ENCODE peak calls at places on chromosomes 4 and X, in five cellular contexts. W is IMR-90, F is H9, R is mesendoderm, S is trophoblast cell. M is an unnamed sample.

GRCh38 chrX:133543654-133544053 is 128.4 kb upstream of the GPC4 start:
- DNase-seq in W (no peak), F (no peak), R (no peak), S (peak; percentile 36), M (no peak)

GRCh38 chrX:72020788-72021187 is 110.1 kb downstream of the NHSL2 start:
- DNase-seq in W (no peak), F (no peak), R (no peak), S (no peak), M (no peak)

GRCh38 chr4:111959202-111959601 is 186.1 kb upstream of the FAM241A start:
- DNase-seq in W (peak; percentile 10), F (no peak), R (no peak), S (peak; percentile 40), M (peak; percentile 98)

GRCh38 chrX:147958316-147958715 is 22.8 kb upstream of the FMR1NB start:
- DNase-seq in W (peak; percentile 57), F (no peak), R (no peak), S (no peak), M (no peak)

GRCh38 chr4:113921089-113921842 is 58.2 kb downstream of the ARSJ start:
- DNase-seq in W (peak; percentile 67), F (no peak), R (no peak), S (no peak), M (peak; percentile 67)

GRCh38 chr4:15811703-15812325 is 33.7 kb downstream of the CD38 start:
- DNase-seq in W (no peak), F (no peak), R (peak; percentile 65), S (peak; percentile 41), M (no peak)

GRCh38 chr4:90572996-90573395 is 445.8 kb downstream of the CCSER1 start:
- DNase-seq in W (no peak), F (no peak), R (no peak), S (no peak), M (no peak)

GRCh38 chrX:16839852-16840460 is 30.2 kb downstream of the RBBP7 start:
- DNase-seq in W (peak; percentile 85), F (peak; percentile 54), R (peak; percentile 80), S (peak; percentile 47), M (peak; percentile 76)

GRCh38 chrX:109475174-109475891 is 6.6 kb downstream of the GUCY2F start:
- DNase-seq in W (peak; percentile 34), F (peak; percentile 92), R (peak; percentile 91), S (peak; percentile 26), M (peak; percentile 46)

GRCh38 chr4:13349096-13349495 is 135.0 kb downstream of the RAB28 start:
- DNase-seq in W (peak; percentile 6), F (no peak), R (no peak), S (no peak), M (peak; percentile 24)

GRCh38 chr4:143163618-143164017 is 21.1 kb upstream of the USP38 start:
- DNase-seq in W (no peak), F (no peak), R (no peak), S (no peak), M (no peak)

GRCh38 chr4:105967058-105967658 is 71.9 kb downstream of the NPNT start:
- DNase-seq in W (no peak), F (no peak), R (no peak), S (no peak), M (no peak)

GRCh38 chr4:170138580-170139194 is 48.9 kb upstream of the AADAT start:
- DNase-seq in W (peak; percentile 73), F (peak; percentile 81), R (peak; percentile 87), S (peak; percentile 83), M (peak; percentile 75)

GRCh38 chr4:86223472-86223871 is 136.4 kb downstream of the MAPK10 start:
- DNase-seq in W (peak; percentile 13), F (peak; percentile 82), R (peak; percentile 93), S (peak; percentile 5), M (peak; percentile 52)

GRCh38 chr4:5715357-5715756 is 4.4 kb downstream of the EVC start:
- DNase-seq in W (no peak), F (no peak), R (no peak), S (no peak), M (no peak)

GRCh38 chr4:6444587-6444986 is 27.8 kb downstream of the PPP2R2C start:
- DNase-seq in W (no peak), F (no peak), R (no peak), S (no peak), M (no peak)

GRCh38 chr4:63786181-63786580 is 623.1 kb downstream of the TECRL start:
- DNase-seq in W (no peak), F (no peak), R (no peak), S (no peak), M (no peak)

GRCh38 chrX:16033336-16033735 is 90.0 kb upstream of the GRPR start:
- DNase-seq in W (peak; percentile 69), F (no peak), R (peak; percentile 31), S (no peak), M (peak; percentile 9)

GRCh38 chr4:42519803-42520417 is 122.6 kb downstream of the SHISA3 start:
- DNase-seq in W (peak; percentile 48), F (no peak), R (peak; percentile 47), S (peak; percentile 37), M (peak; percentile 51)

GRCh38 chr4:148055844-148056243 is 324.0 kb downstream of the ARHGAP10 start:
- DNase-seq in W (no peak), F (no peak), R (no peak), S (no peak), M (no peak)

DNA sequence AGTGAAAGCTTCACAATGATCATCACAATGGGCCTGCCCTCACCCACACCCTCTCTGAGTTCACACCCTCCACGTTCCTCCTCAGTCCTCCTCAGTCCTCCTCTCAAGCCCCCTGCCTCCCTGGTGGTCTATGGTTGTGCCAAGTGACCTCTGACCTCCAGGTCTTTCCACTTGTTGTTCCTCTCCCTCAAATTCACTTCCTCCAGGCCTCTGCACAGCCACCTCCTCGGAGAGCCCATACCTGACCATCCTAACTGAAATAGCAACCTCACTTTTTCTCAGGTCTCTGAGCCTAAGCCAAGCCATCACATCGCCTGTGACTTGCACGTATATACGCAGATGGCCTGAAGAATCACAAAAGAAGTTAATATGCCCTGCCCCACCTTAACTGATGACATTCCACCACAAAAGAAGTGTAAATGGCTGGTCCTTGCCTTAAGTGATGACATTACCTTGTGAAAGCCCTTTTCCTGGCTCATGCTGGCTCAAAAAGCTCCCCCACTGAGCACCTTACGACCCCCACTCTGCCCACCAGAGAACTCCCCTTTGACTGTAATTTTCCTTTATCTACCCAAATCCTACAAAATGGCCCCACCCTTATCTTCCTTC is 293.4 kb upstream of the TENM3 start:
- DNase-seq in W (no peak), F (peak; percentile 85), R (peak; percentile 36), S (no peak), M (no peak)
- H3K4ac ChIP-seq in W (no peak overlapping the region), F (no peak overlapping the region), R (no peak overlapping the region), S (no peak overlapping the region), M (no peak overlapping the region)

GRCh38 chr4:1669270-1669669 is 14.8 kb downstream of the FAM53A start:
- DNase-seq in W (no peak), F (no peak), R (no peak), S (no peak), M (no peak)

GRCh38 chr4:1668488-1668840 is 15.6 kb downstream of the FAM53A start:
- DNase-seq in W (no peak), F (peak; percentile 28), R (no peak), S (no peak), M (no peak)

GRCh38 chr4:1667273-1667672 is 16.8 kb downstream of the FAM53A start:
- DNase-seq in W (no peak), F (no peak), R (no peak), S (no peak), M (no peak)

GRCh38 chr4:1669850-1670249 is 14.3 kb downstream of the FAM53A start:
- DNase-seq in W (no peak), F (no peak), R (no peak), S (no peak), M (no peak)

GRCh38 chr4:1670279-1670678 is 13.8 kb downstream of the FAM53A start:
- DNase-seq in W (no peak), F (no peak), R (no peak), S (no peak), M (no peak)
- H3K4ac ChIP-seq in W (no peak overlapping the region), F (no peak overlapping the region), R (no peak overlapping the region), S (no peak overlapping the region), M (no peak overlapping the region)

GRCh38 chrX:140274761-140275525 is 229.9 kb downstream of the SOX3 start:
- DNase-seq in W (peak; percentile 49), F (peak; percentile 34), R (peak; percentile 84), S (no peak), M (peak; percentile 18)

GRCh38 chrX:140273921-140274320 is 230.9 kb downstream of the SOX3 start:
- DNase-seq in W (no peak), F (no peak), R (no peak), S (no peak), M (no peak)
- H3K4ac ChIP-seq in W (no peak overlapping the region), F (no peak overlapping the region), R (no peak overlapping the region), S (no peak overlapping the region), M (no peak overlapping the region)

GRCh38 chr4:177740563-177740962 is 298.3 kb upstream of the AGA start:
- DNase-seq in W (peak; percentile 5), F (no peak), R (no peak), S (no peak), M (no peak)
- H3K4ac ChIP-seq in W (no peak overlapping the region), F (no peak overlapping the region), R (no peak overlapping the region), S (no peak overlapping the region), M (no peak overlapping the region)

DNA sequence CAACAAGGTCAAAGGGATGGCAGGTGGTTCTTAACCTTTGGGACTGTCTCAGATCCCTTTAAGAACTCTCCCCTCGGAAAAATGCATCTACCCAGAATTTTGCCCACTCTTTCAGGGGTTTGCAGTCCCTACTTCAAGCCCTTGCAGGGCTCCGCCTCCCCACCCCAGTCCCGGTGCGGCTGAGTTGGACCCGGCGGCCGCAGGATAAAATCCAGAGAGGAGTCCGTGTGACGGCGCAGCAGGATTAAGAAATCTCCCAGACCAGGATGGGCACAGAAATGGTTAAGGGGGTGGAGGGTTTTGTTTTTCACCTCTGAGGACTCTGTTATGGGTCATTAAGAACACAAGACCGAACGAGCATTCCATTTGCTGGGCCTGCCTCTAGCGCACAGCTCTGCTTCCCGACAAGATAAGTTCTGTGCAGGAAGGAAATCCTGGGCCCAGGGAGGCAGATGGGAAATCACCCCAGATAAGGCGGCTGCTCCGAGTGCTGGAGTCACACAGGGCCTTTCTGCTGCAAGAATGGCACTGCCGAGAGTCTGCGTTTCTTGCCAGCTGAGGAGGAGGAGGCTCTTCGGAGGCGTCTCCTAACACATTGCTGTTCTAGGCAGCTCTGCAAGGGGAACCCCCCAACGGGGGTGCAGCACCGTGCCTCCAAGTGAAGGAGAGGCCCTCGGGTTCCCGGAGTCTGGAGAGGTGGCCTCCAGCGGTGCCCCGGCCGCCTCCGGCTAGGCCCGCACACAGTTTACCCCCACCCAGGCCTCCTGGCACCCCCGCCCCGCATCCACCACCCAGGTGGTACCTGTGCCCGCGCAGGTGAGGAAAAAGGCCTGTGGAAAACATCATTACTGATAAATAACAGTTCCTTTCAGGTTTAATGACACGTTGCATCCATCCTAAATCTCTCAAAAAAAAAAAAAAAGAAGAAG is 277.6 kb downstream of the BCOR start:
- DNase-seq in W (no peak), F (peak; percentile 49), R (peak; percentile 85), S (no peak), M (peak; percentile 71)
- H3K4ac ChIP-seq in W (no peak overlapping the region), F (no peak overlapping the region), R (no peak overlapping the region), S (no peak overlapping the region), M (no peak overlapping the region)